ENCODE peak calls at places on chromosomes 11 and 22, in ten cellular contexts. E, K, Q, N, V, W, B, U, H and A are unnamed samples.

GRCh38 chr11:121591405-121592033 is 138.8 kb upstream of the SORL1-AS1 start:
- DNase-seq in B (peak), Q (peak), N (peak), W (no peak), H (no peak), E (peak), V (peak), K (peak), U (peak), A (peak)

GRCh38 chr11:32939866-32940265 is 47.3 kb downstream of the QSER1 start:
- DNase-seq in U (no peak), N (no peak), H (no peak), Q (no peak), V (no peak), B (no peak), E (no peak), K (no peak), W (no peak), A (no peak)

GRCh38 chr22:29219881-29220670 is 14.4 kb downstream of the EMID1 start:
- DNase-seq in E (no peak), N (no peak), V (no peak), Q (no peak), U (no peak), B (no peak), W (no peak), K (no peak), H (peak), A (no peak)

GRCh38 chr11:128853556-128853955 is 13.5 kb downstream of the KCNJ1 start:
- DNase-seq in V (no peak), Q (no peak), E (no peak), H (no peak), N (no peak), K (no peak), W (no peak), U (no peak), B (no peak), A (no peak)

GRCh38 chr22:39527481-39527961 is 5.0 kb downstream of the RPS19BP1 start:
- DNase-seq in B (peak), N (peak), U (no peak), E (no peak), V (no peak), Q (no peak), H (no peak), W (no peak), K (no peak), A (no peak)

GRCh38 chr22:36280379-36280778 is 27.4 kb downstream of the APOL1 start:
- DNase-seq in U (no peak), N (no peak), V (no peak), H (no peak), Q (no peak), K (no peak), W (no peak), B (no peak), E (no peak), A (no peak)

GRCh38 chr11:74696488-74696887 is 34.7 kb downstream of the CHRDL2 start:
- DNase-seq in V (no peak), K (no peak), Q (no peak), N (no peak), H (no peak), E (no peak), W (no peak), U (no peak), B (no peak), A (no peak)

GRCh38 chr11:75279273-75279672 is 38.7 kb downstream of the TPBGL start:
- DNase-seq in W (no peak), H (peak), U (no peak), Q (no peak), V (no peak), E (no peak), B (no peak), K (no peak), N (no peak), A (no peak)

GRCh38 chr11:2186669-2187266 is 15.2 kb upstream of the TH start:
- DNase-seq in B (peak), V (no peak), H (no peak), U (peak), N (no peak), Q (no peak), W (no peak), K (no peak), E (peak), A (peak)

GRCh38 chr11:2209370-2209801 is 37.8 kb upstream of the TH start:
- DNase-seq in W (no peak), Q (peak), N (peak), E (no peak), V (no peak), B (no peak), U (no peak), K (no peak), H (peak), A (no peak)

GRCh38 chr11:2725367-2726300 is 25.8 kb upstream of the KCNQ1OT1 start:
- DNase-seq in B (no peak), H (no peak), U (no peak), Q (no peak), K (peak), V (no peak), E (no peak), N (peak), W (no peak), A (no peak)

GRCh38 chr11:11578542-11578941 is 43.3 kb downstream of the GALNT18 start:
- DNase-seq in N (peak), K (no peak), V (no peak), B (no peak), U (no peak), Q (no peak), W (no peak), H (no peak), E (no peak), A (no peak)

GRCh38 chr11:100562102-100562501 is 125.0 kb upstream of the ARHGAP42 start:
- DNase-seq in Q (no peak), E (no peak), U (no peak), K (peak), N (peak), W (no peak), H (no peak), V (no peak), B (no peak), A (no peak)

GRCh38 chr11:69642913-69643632 is 2.1 kb downstream of the CCND1 start:
- DNase-seq in U (peak), V (peak), W (no peak), N (peak), K (peak), Q (peak), B (peak), E (peak), H (peak), A (peak)

GRCh38 chr11:1290052-1291040 is 19.1 kb downstream of the TOLLIP start:
- DNase-seq in K (no peak), U (no peak), B (no peak), V (no peak), N (no peak), H (peak), W (no peak), Q (no peak), E (no peak), A (no peak)

GRCh38 chr11:90661233-90661632 is 438.4 kb upstream of the CHORDC1 start:
- DNase-seq in N (no peak), B (no peak), W (no peak), E (no peak), H (no peak), K (no peak), Q (no peak), V (no peak), U (no peak), A (no peak)

GRCh38 chr11:60970369-60970774 is 1.1 kb upstream of the CD6 start:
- DNase-seq in N (peak), B (peak), W (no peak), V (peak), E (peak), K (no peak), H (peak), U (peak), Q (peak), A (peak)

GRCh38 chr11:2314525-2315394 is 12.9 kb downstream of the TSPAN32 start:
- DNase-seq in K (peak), N (peak), W (no peak), U (no peak), B (peak), Q (no peak), E (no peak), H (peak), V (no peak), A (no peak)

GRCh38 chr11:69437001-69437875 is 44.2 kb upstream of the LINC01488 start:
- DNase-seq in V (no peak), Q (peak), B (no peak), E (no peak), H (peak), K (no peak), U (no peak), W (no peak), N (peak), A (no peak)